ENCODE peak calls at places on chromosomes 7 and 10, in four cellular contexts. One of them, this sample, is unnamed.

GRCh38 chr7:9796241-9796640 is 1177.4 kb upstream of the PHF14 start:
- DNase-seq in NCI-H1417: peak
- DNase-seq in CD4-positive, CD25-positive, alpha-beta regulatory T cell: no peak
- DNase-seq in activated naive CD4-positive, alpha-beta T cell: no peak
- DNase-seq in this sample: no peak

GRCh38 chr10:43203491-43204393 is 63.1 kb downstream of the RASGEF1A start:
- DNase-seq in NCI-H1417: no peak
- DNase-seq in CD4-positive, CD25-positive, alpha-beta regulatory T cell: no peak
- DNase-seq in activated naive CD4-positive, alpha-beta T cell: no peak
- DNase-seq in this sample: peak

GRCh38 chr10:88986549-88987242 is 3.9 kb upstream of the FAS start:
- DNase-seq in NCI-H1417: peak
- DNase-seq in CD4-positive, CD25-positive, alpha-beta regulatory T cell: no peak
- DNase-seq in activated naive CD4-positive, alpha-beta T cell: no peak
- DNase-seq in this sample: no peak

GRCh38 chr7:26343837-26344236 is 52.2 kb downstream of the SNX10 start:
- DNase-seq in NCI-H1417: no peak
- DNase-seq in CD4-positive, CD25-positive, alpha-beta regulatory T cell: no peak
- DNase-seq in activated naive CD4-positive, alpha-beta T cell: no peak
- DNase-seq in this sample: no peak

GRCh38 chr7:106394526-106394925 is 109.7 kb upstream of the NAMPT start:
- DNase-seq in NCI-H1417: no peak
- DNase-seq in CD4-positive, CD25-positive, alpha-beta regulatory T cell: no peak
- DNase-seq in activated naive CD4-positive, alpha-beta T cell: no peak
- DNase-seq in this sample: no peak

GRCh38 chr7:770336-770735 is 43.3 kb upstream of the PRKAR1B start:
- DNase-seq in NCI-H1417: no peak
- DNase-seq in CD4-positive, CD25-positive, alpha-beta regulatory T cell: no peak
- DNase-seq in activated naive CD4-positive, alpha-beta T cell: no peak
- DNase-seq in this sample: no peak

GRCh38 chr7:22193361-22194016 is 163.5 kb downstream of the RAPGEF5 start:
- DNase-seq in NCI-H1417: no peak
- DNase-seq in CD4-positive, CD25-positive, alpha-beta regulatory T cell: no peak
- DNase-seq in activated naive CD4-positive, alpha-beta T cell: no peak
- DNase-seq in this sample: no peak

GRCh38 chr7:73520673-73521635 is 1.1 kb downstream of the BAZ1B start:
- DNase-seq in NCI-H1417: peak
- DNase-seq in CD4-positive, CD25-positive, alpha-beta regulatory T cell: peak
- DNase-seq in activated naive CD4-positive, alpha-beta T cell: no peak
- DNase-seq in this sample: no peak

GRCh38 chr10:78450807-78451485 is 417.3 kb downstream of the RPS24 start:
- DNase-seq in NCI-H1417: peak
- DNase-seq in CD4-positive, CD25-positive, alpha-beta regulatory T cell: no peak
- DNase-seq in activated naive CD4-positive, alpha-beta T cell: no peak
- DNase-seq in this sample: no peak

GRCh38 chr7:105885386-105886111 is 9.2 kb upstream of the ATXN7L1 start:
- DNase-seq in NCI-H1417: peak
- DNase-seq in CD4-positive, CD25-positive, alpha-beta regulatory T cell: no peak
- DNase-seq in activated naive CD4-positive, alpha-beta T cell: no peak
- DNase-seq in this sample: no peak

GRCh38 chr7:139124084-139124914 is 14.8 kb upstream of the ZC3HAV1 start:
- DNase-seq in NCI-H1417: no peak
- DNase-seq in CD4-positive, CD25-positive, alpha-beta regulatory T cell: no peak
- DNase-seq in activated naive CD4-positive, alpha-beta T cell: no peak
- DNase-seq in this sample: no peak

GRCh38 chr7:46003896-46004875 is 83.1 kb upstream of the IGFBP3 start:
- DNase-seq in NCI-H1417: no peak
- DNase-seq in CD4-positive, CD25-positive, alpha-beta regulatory T cell: no peak
- DNase-seq in activated naive CD4-positive, alpha-beta T cell: no peak
- DNase-seq in this sample: no peak

This sample was measured in B cell.